ENCODE peak calls at places on chromosomes 2 and 18, in four cellular contexts. R is A549, J is K562, H is HepG2. E is an unnamed sample.

GRCh38 chr2:158845869-158846268 is 50.8 kb downstream of the DAPL1 start:
- DNase-seq in H (no peak), R (no peak), J (no peak), E (no peak)

GRCh38 chr2:142840438-142840837 is 37.0 kb upstream of the KYNU start:
- DNase-seq in H (no peak), J (no peak), R (no peak), E (no peak)

GRCh38 chr18:69954719-69955118 is 7.0 kb upstream of the CD226 start:
- DNase-seq in J (no peak), R (no peak), H (no peak), E (no peak)

GRCh38 chr2:239253705-239254104 is 147.1 kb downstream of the HDAC4 start:
- DNase-seq in J (no peak), R (no peak), H (no peak), E (no peak)

GRCh38 chr18:2104620-2105462 is 466.5 kb downstream of the METTL4 start:
- DNase-seq in H (peak), R (peak), J (peak), E (peak)

GRCh38 chr2:12502759-12503158 is 214.0 kb upstream of the TRIB2 start:
- DNase-seq in J (no peak), R (no peak), H (no peak), E (peak)

GRCh38 chr2:171347591-171348032 is 86.2 kb downstream of the METTL8 start:
- DNase-seq in H (no peak), J (no peak), R (peak), E (peak)

GRCh38 chr2:203870481-203870880 is 2.9 kb downstream of the CTLA4 start:
- DNase-seq in J (no peak), H (no peak), R (no peak), E (no peak)

GRCh38 chr2:134314656-134315377 is 60.9 kb downstream of the MGAT5 start:
- DNase-seq in H (no peak), J (no peak), R (no peak), E (no peak)

GRCh38 chr2:67510745-67511144 is 113.6 kb downstream of the ETAA1 start:
- DNase-seq in R (no peak), H (no peak), J (no peak), E (peak)

GRCh38 chr2:196336715-196337617 is 165.6 kb upstream of the STK17B start:
- DNase-seq in R (peak), J (peak), H (peak), E (peak)

GRCh38 chr2:100235098-100235497 is 87.2 kb downstream of the LONRF2 start:
- DNase-seq in H (no peak), J (no peak), R (no peak), E (peak)

GRCh38 chr2:102313025-102313424 is 1.7 kb downstream of the IL1RL1 start:
- DNase-seq in J (no peak), R (no peak), H (no peak), E (peak)

GRCh38 chr2:72131916-72132841 is 15.5 kb downstream of the CYP26B1 start:
- DNase-seq in H (no peak), R (no peak), J (no peak), E (no peak)

GRCh38 chr2:207330912-207331311 is 165.2 kb upstream of the KLF7 start:
- DNase-seq in J (no peak), R (peak), H (no peak), E (peak)

GRCh38 chr18:74633652-74634352 is 36.1 kb downstream of the ZNF407 start:
- DNase-seq in R (no peak), J (no peak), H (no peak), E (peak)

GRCh38 chr18:47996091-47996541 is 65.7 kb upstream of the SMAD2 start:
- DNase-seq in H (no peak), J (no peak), R (no peak), E (no peak)

GRCh38 chr2:196247114-196247978 is 76.0 kb upstream of the STK17B start:
- DNase-seq in R (no peak), J (no peak), H (no peak), E (no peak)

GRCh38 chr2:102724553-102724952 is 37.3 kb upstream of the TMEM182 start:
- DNase-seq in H (no peak), R (no peak), J (no peak), E (no peak)

GRCh38 chr2:38267270-38267925 is 109.7 kb downstream of the ATL2 start:
- DNase-seq in H (no peak), J (no peak), R (no peak), E (no peak)
- TF ChIP-seq MAZ in H (no peak), J (no peak), R (no peak), E (no peak)

GRCh38 chr2:20576598-20577115 is 74.2 kb downstream of the HS1BP3 start:
- DNase-seq in R (no peak), J (no peak), H (no peak), E (no peak)
- TF ChIP-seq MAZ in R (no peak), J (no peak), H (no peak), E (no peak)

GRCh38 chr18:36295880-36296301 is 1.6 kb upstream of the FHOD3 start:
- DNase-seq in R (no peak), H (no peak), J (no peak), E (no peak)
- TF ChIP-seq MAZ in R (no peak), H (no peak), J (no peak), E (no peak)

GRCh38 chr2:106570316-106570715 is 83.2 kb downstream of the CD8B2 start:
- DNase-seq in R (no peak), J (no peak), H (no peak), E (no peak)

GRCh38 chr2:106577252-106577651 is 90.1 kb downstream of the CD8B2 start:
- DNase-seq in H (no peak), J (no peak), R (no peak), E (no peak)

GRCh38 chr2:106575955-106576354 is 88.8 kb downstream of the CD8B2 start:
- DNase-seq in R (no peak), H (no peak), J (no peak), E (peak)

GRCh38 chr2:106572541-106573148 is 85.5 kb downstream of the CD8B2 start:
- DNase-seq in H (peak), R (peak), J (peak), E (no peak)
- TF ChIP-seq MAZ in H (no peak), R (no peak), J (no peak), E (no peak)

DNA sequence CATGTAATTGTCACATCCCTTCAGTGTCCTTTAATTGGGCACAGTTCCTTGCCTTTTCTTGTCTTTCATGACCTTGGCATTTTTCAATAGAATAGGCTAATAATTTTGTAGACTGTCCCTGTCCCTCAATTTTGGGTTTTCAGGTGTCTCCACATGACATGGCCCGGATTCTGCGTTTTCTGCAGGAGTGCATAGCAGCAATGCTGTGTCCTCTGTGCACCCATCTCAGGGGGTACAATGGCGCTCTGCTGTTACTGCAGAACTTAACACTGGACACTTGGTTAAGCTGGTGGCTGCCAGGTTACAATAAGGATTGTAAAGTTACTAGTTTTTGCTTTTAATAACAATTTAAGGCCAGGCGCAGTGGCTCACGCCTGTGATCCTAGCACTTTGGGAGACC is 51.3 kb downstream of the INPP5D start:
- DNase-seq in R (no peak), J (no peak), H (no peak), E (no peak)
- TF ChIP-seq MAZ in R (no peak), J (no peak), H (no peak), E (no peak)

GRCh38 chr18:53322163-53322562 is 902.3 kb downstream of the MBD2 start:
- DNase-seq in J (no peak), R (no peak), H (no peak), E (no peak)

GRCh38 chr18:53324353-53324752 is 900.1 kb downstream of the MBD2 start:
- DNase-seq in J (no peak), R (no peak), H (no peak), E (no peak)

DNA sequence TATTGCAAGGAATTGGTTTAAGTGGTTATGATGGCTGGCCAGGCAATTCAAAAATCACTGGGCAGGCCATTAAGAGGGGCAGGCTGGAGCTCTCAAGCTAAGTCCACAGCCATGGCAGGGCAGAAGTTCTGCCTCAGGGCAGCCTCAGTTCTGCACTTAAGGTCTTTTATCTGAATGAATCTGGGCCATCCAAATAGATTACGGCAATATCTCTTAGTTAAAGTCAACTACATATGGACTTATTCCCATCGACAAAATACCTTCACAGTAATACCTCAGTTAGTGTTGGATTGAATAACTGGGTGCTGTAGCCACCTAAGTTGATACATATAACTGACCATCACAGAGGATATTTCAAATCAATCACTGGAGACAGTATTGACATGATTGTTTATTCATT is 904.8 kb downstream of the MBD2 start:
- DNase-seq in R (no peak), J (no peak), H (no peak), E (no peak)
- TF ChIP-seq MAZ in R (no peak), J (no peak), H (no peak), E (no peak)